ENCODE peak calls at places on chromosomes 2 and 18, in eight cellular contexts. W, U, K, M, T, B, J and Z are unnamed samples.

GRCh38 chr2:45012733-45013132 is 3.5 kb upstream of the SIX2 start:
- DNase-seq in M (no peak), U (no peak), T (no peak), K (no peak), B (no peak), W (no peak), J (no peak), Z (no peak)

GRCh38 chr2:70340921-70341765 is 39.3 kb upstream of the FAM136A start:
- DNase-seq in M (no peak), T (peak; percentile 7), U (peak; percentile 75), B (no peak), K (peak; percentile 55), J (peak; percentile 45), W (peak; percentile 91), Z (peak; percentile 32)

GRCh38 chr2:127619901-127620705 is 25.9 kb upstream of the GPR17 start:
- DNase-seq in J (no peak), T (no peak), W (no peak), K (no peak), M (no peak), U (no peak), B (no peak), Z (no peak)

GRCh38 chr2:38528008-38528442 is 74.7 kb downstream of the HNRNPLL start:
- DNase-seq in T (no peak), K (peak; percentile 58), W (peak; percentile 68), B (no peak), U (peak; percentile 78), J (peak; percentile 60), M (no peak), Z (no peak)

GRCh38 chr18:48946329-48946835 is 4.4 kb downstream of the SMAD7 start:
- DNase-seq in T (no peak), J (no peak), U (no peak), K (peak; percentile 71), B (no peak), W (no peak), M (no peak), Z (no peak)

GRCh38 chr18:56627991-56628390 is 10.4 kb downstream of the TXNL1 start:
- DNase-seq in T (no peak), K (no peak), M (no peak), U (no peak), J (no peak), B (no peak), W (no peak), Z (no peak)

GRCh38 chr18:60667016-60667415 is 294.4 kb upstream of the MC4R start:
- DNase-seq in B (no peak), M (no peak), J (no peak), U (no peak), K (no peak), W (no peak), T (no peak), Z (no peak)

GRCh38 chr2:221958224-221958623 is 340.6 kb downstream of the PAX3 start:
- DNase-seq in B (no peak), U (no peak), M (no peak), K (peak; percentile 4), T (no peak), W (no peak), J (no peak), Z (no peak)

GRCh38 chr2:38720613-38721241 is 30.4 kb downstream of the SRSF7 start:
- DNase-seq in B (peak; percentile 99), J (no peak), M (peak; percentile 96), U (no peak), T (no peak), W (no peak), K (peak; percentile 99), Z (no peak)

GRCh38 chr18:75205760-75206109 is 3.2 kb downstream of the PTGR3 start:
- DNase-seq in B (no peak), K (no peak), J (no peak), T (no peak), M (no peak), U (peak; percentile 43), W (no peak), Z (no peak)

DNA sequence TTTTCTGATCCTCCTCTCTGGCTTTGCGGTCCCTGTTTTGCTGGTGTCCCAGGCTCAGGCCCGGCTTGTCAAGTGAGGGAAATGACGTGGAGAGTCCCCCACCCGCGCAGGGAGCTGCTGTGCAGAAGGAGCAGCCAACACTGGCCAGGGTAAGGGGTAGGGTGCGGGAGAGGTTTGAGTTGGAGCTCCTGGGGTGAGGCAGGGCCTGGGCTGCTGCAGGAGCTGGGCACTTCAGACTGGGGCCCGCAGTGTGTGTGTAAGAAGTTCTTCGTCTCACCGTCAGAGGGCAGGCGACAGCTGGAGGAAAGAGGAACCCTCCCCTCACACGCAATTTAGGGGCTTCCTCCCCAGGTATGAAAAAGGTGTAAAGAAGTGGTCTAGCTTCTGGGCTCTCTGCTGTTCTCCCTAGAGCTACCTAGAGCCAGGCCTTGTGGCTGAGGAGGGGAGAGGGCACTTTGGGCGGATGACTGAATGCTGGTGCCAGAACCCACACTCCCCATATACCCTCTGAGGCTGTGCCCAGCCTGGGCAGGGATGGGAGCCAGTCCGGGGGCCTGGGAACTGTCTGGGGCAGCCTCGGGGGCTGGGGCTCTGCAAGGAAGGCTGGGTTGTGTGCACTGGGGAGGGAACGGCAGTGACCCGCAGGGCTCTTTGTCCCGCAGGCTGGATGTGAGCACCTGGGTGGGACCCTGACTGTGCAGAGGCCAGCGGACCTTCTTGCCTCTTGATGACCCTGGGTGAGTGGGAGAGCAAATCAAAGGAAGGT is 11.8 kb downstream of the CELF4 start:
- DNase-seq in B (no peak), J (no peak), K (no peak), M (no peak), U (peak; percentile 64), T (no peak), W (no peak), Z (no peak)
- TF ChIP-seq CTCF in B (peak; percentile 27), J (peak; percentile 58), K (no peak), M (peak; percentile 21), U (peak; percentile 70), T (no peak), W (no peak), Z (peak; percentile 59)

DNA sequence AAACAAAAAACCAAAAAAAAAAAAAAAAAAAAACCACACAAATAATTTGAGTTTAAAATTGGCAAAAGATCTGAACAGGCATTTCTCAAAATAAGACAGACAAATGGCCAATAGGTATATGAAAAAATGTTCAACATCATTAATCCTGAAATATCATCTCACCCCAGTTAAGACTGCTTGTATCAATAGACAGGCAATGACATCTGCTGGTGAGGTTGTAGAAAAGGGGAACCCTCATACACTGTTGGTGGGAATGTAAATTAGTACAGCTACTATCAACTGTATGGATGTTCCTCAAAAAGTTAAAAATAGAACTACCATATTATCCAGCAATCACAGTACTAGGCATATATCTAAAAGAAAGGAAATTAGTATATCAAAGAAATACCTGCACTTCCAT is 523.1 kb downstream of the XIRP2 start:
- DNase-seq in K (no peak), T (no peak), B (no peak), W (no peak), J (no peak), M (no peak), U (no peak), Z (no peak)
- TF ChIP-seq CTCF in K (no peak), T (no peak), B (no peak), W (no peak), J (no peak), M (no peak), U (no peak), Z (no peak)

GRCh38 chr2:216023055-216023648 is 9.8 kb upstream of the MREG start:
- DNase-seq in U (peak; percentile 55), B (no peak), M (no peak), K (peak; percentile 67), W (peak; percentile 74), T (peak; percentile 18), J (peak; percentile 36), Z (no peak)
- TF ChIP-seq CTCF in U (peak; percentile 78), B (peak; percentile 70), M (peak; percentile 71), K (peak; percentile 78), W (peak; percentile 61), T (peak; percentile 65), J (peak; percentile 73), Z (peak; percentile 70)

GRCh38 chr2:68196120-68196716 is 38.5 kb downstream of the PNO1 start:
- DNase-seq in M (no peak), K (peak; percentile 66), W (no peak), J (no peak), T (no peak), B (no peak), U (peak; percentile 50), Z (no peak)
- TF ChIP-seq CTCF in M (peak; percentile 40), K (peak; percentile 48), W (peak; percentile 61), J (peak; percentile 69), T (peak; percentile 54), B (peak; percentile 37), U (peak; percentile 71), Z (peak; percentile 69)

GRCh38 chr2:101348851-101349250 is 38.5 kb downstream of the CREG2 start:
- DNase-seq in J (no peak), M (no peak), B (no peak), T (no peak), W (no peak), K (no peak), U (no peak), Z (no peak)

GRCh38 chr2:101351207-101351606 is 36.1 kb downstream of the CREG2 start:
- DNase-seq in W (no peak), B (no peak), T (no peak), J (no peak), U (no peak), K (no peak), M (no peak), Z (no peak)

GRCh38 chr2:101346909-101347308 is 38.4 kb upstream of the RNF149 start:
- DNase-seq in M (no peak), J (no peak), W (no peak), K (no peak), B (no peak), T (no peak), U (no peak), Z (no peak)

GRCh38 chr2:101354420-101354819 is 32.9 kb downstream of the CREG2 start:
- DNase-seq in W (no peak), B (no peak), U (no peak), M (no peak), J (no peak), T (no peak), K (no peak), Z (no peak)

GRCh38 chr2:101349893-101350662 is 37.2 kb downstream of the CREG2 start:
- DNase-seq in K (peak; percentile 64), J (no peak), W (no peak), M (no peak), T (no peak), U (no peak), B (no peak), Z (no peak)
- TF ChIP-seq CTCF in K (peak; percentile 58), J (peak; percentile 31), W (peak; percentile 31), M (peak; percentile 52), T (no peak), U (peak; percentile 26), B (peak; percentile 48), Z (peak; percentile 28)

GRCh38 chr2:181891258-181891965 is at the start of gene ITPRID2:
- DNase-seq in B (peak; percentile 50), K (peak; percentile 82), W (peak; percentile 69), M (peak; percentile 48), U (peak; percentile 94), J (peak; percentile 71), T (peak; percentile 50), Z (peak; percentile 74)
- TF ChIP-seq CTCF in B (no peak), K (no peak), W (no peak), M (no peak), U (peak; percentile 29), J (peak; percentile 28), T (no peak), Z (no peak)